ENCODE peak calls at places on chromosomes 16 and 17, in nine cellular contexts. S is epithelial cell of esophagus; R is MCF 10A; J is activated CD4-positive, alpha-beta T cell treated with anti-CD3 and anti-CD28 coated beads, Interleukin-2, amount 50 U/mL, for 48 hours; H is stimulated activated CD4-positive, alpha-beta T cell treated with anti-CD3 and anti-CD28 coated beads, Interleukin-1b, Interleukin-23, amount 100 ng/mL, for 1 hour; O is stimulated activated CD8-positive, alpha-beta memory T cell treated with anti-CD3 and anti-CD28 coated beads, Interleukin-7, amount 100 ng/mL, for 4 hours; V is left colon; A is OCI-M1; F is AG08396. L is an unnamed sample.

GRCh38 chr17:51455931-51456330 is 195.6 kb downstream of the UTP18 start:
- DNase-seq in S (no peak), R (no peak), J (no peak), H (no peak), O (no peak), V (no peak), A (no peak), F (no peak), L (no peak)

GRCh38 chr17:28366605-28367004 is 1.6 kb upstream of the SEBOX start:
- DNase-seq in S (no peak), R (no peak), J (no peak), H (no peak), O (no peak), V (no peak), A (peak), F (no peak), L (no peak)

GRCh38 chr17:65434878-65435277 is 126.6 kb downstream of the AXIN2 start:
- DNase-seq in S (no peak), R (no peak), J (no peak), H (no peak), O (no peak), V (no peak), A (no peak), F (no peak), L (peak)

GRCh38 chr17:19336938-19337711 is 25.4 kb downstream of the B9D1 start:
- DNase-seq in S (no peak), R (no peak), J (no peak), H (no peak), O (no peak), V (no peak), A (no peak), F (no peak), L (no peak)

GRCh38 chr16:66696669-66697630 is at the start of gene CMTM4:
- DNase-seq in S (peak), R (peak), J (peak), H (peak), O (peak), V (peak), A (peak), F (peak), L (peak)

GRCh38 chr17:56125830-56126819 is 27.1 kb upstream of the ANKFN1 start:
- DNase-seq in S (peak), R (peak), J (no peak), H (no peak), O (no peak), V (no peak), A (peak), F (peak), L (peak)

GRCh38 chr16:88905563-88905962 is 39.1 kb upstream of the PABPN1L start:
- DNase-seq in S (peak), R (peak), J (peak), H (no peak), O (no peak), V (peak), A (peak), F (no peak), L (no peak)

GRCh38 chr16:85326113-85326793 is 214.0 kb upstream of the CIBAR2 start:
- DNase-seq in S (no peak), R (no peak), J (no peak), H (no peak), O (no peak), V (no peak), A (no peak), F (no peak), L (peak)

GRCh38 chr17:17204635-17205231 is 1.4 kb downstream of the PLD6 start:
- DNase-seq in S (no peak), R (no peak), J (no peak), H (no peak), O (no peak), V (peak), A (no peak), F (no peak), L (no peak)

GRCh38 chr17:72270530-72270929 is 149.7 kb downstream of the SOX9 start:
- DNase-seq in S (no peak), R (peak), J (no peak), H (no peak), O (no peak), V (no peak), A (no peak), F (no peak), L (peak)

GRCh38 chr16:4266372-4266771 is 6.5 kb downstream of the TFAP4 start:
- DNase-seq in S (peak), R (peak), J (no peak), H (no peak), O (no peak), V (no peak), A (no peak), F (peak), L (peak)

GRCh38 chr17:82105882-82106696 is 8.1 kb upstream of the FASN start:
- DNase-seq in S (peak), R (peak), J (peak), H (no peak), O (peak), V (peak), A (peak), F (peak), L (peak)

GRCh38 chr17:7186241-7186640 is 7.1 kb upstream of the ASGR1 start:
- DNase-seq in S (no peak), R (no peak), J (no peak), H (no peak), O (no peak), V (no peak), A (peak), F (no peak), L (no peak)

GRCh38 chr16:62036101-62036806 is at the start of gene CDH8:
- DNase-seq in S (peak), R (no peak), J (no peak), H (no peak), O (no peak), V (no peak), A (no peak), F (no peak), L (no peak)

GRCh38 chr16:59881366-59881765 is 1147.2 kb upstream of the GOT2 start:
- DNase-seq in S (peak), R (no peak), J (no peak), H (no peak), O (no peak), V (no peak), A (peak), F (no peak), L (no peak)

GRCh38 chr16:8989099-8989878 is 25.6 kb upstream of the USP7 start:
- DNase-seq in S (no peak), R (no peak), J (no peak), H (no peak), O (no peak), V (peak), A (no peak), F (no peak), L (no peak)

GRCh38 chr17:48595107-48595999 is 1.8 kb upstream of the HOXB5 start:
- DNase-seq in S (no peak), R (no peak), J (no peak), H (no peak), O (no peak), V (no peak), A (no peak), F (no peak), L (no peak)

GRCh38 chr16:5874899-5875298 is 777.3 kb upstream of the EEF2KMT start:
- DNase-seq in S (no peak), R (no peak), J (no peak), H (no peak), O (no peak), V (no peak), A (no peak), F (no peak), L (no peak)

GRCh38 chr16:19583665-19584300 is 28.3 kb downstream of the VPS35L start:
- DNase-seq in S (peak), R (peak), J (peak), H (no peak), O (peak), V (peak), A (peak), F (no peak), L (peak)

GRCh38 chr17:45235071-45236001 is 13.7 kb downstream of the FMNL1 start:
- DNase-seq in S (peak), R (peak), J (peak), H (peak), O (peak), V (peak), A (peak), F (peak), L (peak)

GRCh38 chr16:81752225-81752875 is 26.7 kb upstream of the PLCG2 start:
- DNase-seq in S (no peak), R (no peak), J (no peak), H (no peak), O (no peak), V (peak), A (peak), F (no peak), L (peak)

GRCh38 chr16:47308601-47309000 is 152.3 kb downstream of the ITFG1 start:
- DNase-seq in S (no peak), R (no peak), J (no peak), H (no peak), O (no peak), V (no peak), A (no peak), F (no peak), L (no peak)

GRCh38 chr17:63699638-63700527 is at the start of gene LIMD2:
- DNase-seq in S (no peak), R (no peak), J (peak), H (no peak), O (peak), V (peak), A (peak), F (peak), L (no peak)

GRCh38 chr16:56047307-56048234 is 143.7 kb upstream of the GNAO1 start:
- DNase-seq in S (no peak), R (no peak), J (no peak), H (no peak), O (no peak), V (no peak), A (no peak), F (no peak), L (no peak)

GRCh38 chr17:65173284-65173793 is 36.2 kb downstream of the RGS9 start:
- DNase-seq in S (peak), R (peak), J (peak), H (no peak), O (peak), V (peak), A (peak), F (no peak), L (peak)

GRCh38 chr17:46952115-46952514 is 26.9 kb downstream of the RPRML start:
- DNase-seq in S (no peak), R (no peak), J (no peak), H (no peak), O (no peak), V (no peak), A (no peak), F (no peak), L (no peak)

GRCh38 chr17:66952031-66952524 is 12.4 kb upstream of the CACNG4 start:
- DNase-seq in S (peak), R (peak), J (no peak), H (no peak), O (no peak), V (peak), A (no peak), F (peak), L (peak)